ENCODE peak calls at places on chromosomes 6 and 20, in seven cellular contexts. V is CD8-positive, alpha-beta T cell; F is right lobe of liver; B is CD8-positive, alpha-beta memory T cell; U is suprapubic skin; J is A549; K is naive thymus-derived CD4-positive, alpha-beta T cell. X is an unnamed sample.
A peak's percentile ranks its signal among the peaks of the same experiment; 100 is the strongest.

GRCh38 chr6:107153061-107153460 is 37.7 kb upstream of the BEND3 start:
- DNase-seq in V (no peak), F (no peak), B (no peak), U (no peak), J (no peak), K (no peak), X (no peak)

GRCh38 chr6:65182681-65183080 is 524.3 kb downstream of the EYS start:
- DNase-seq in V (no peak), F (no peak), B (no peak), U (no peak), J (no peak), K (no peak), X (no peak)

GRCh38 chr6:90411292-90411781 is 114.7 kb upstream of the BACH2 start:
- DNase-seq in V (no peak), F (no peak), B (no peak), U (no peak), J (peak; percentile 15), K (no peak), X (no peak)

GRCh38 chr20:45300961-45301360 is 5.7 kb upstream of the RBPJL start:
- DNase-seq in V (no peak), F (no peak), B (no peak), U (no peak), J (peak; percentile 69), K (no peak), X (no peak)

GRCh38 chr6:34319471-34319885 is 70.7 kb upstream of the SMIM29 start:
- DNase-seq in V (no peak), F (no peak), B (no peak), U (no peak), J (no peak), K (no peak), X (no peak)

GRCh38 chr6:80465513-80465912 is 359.0 kb downstream of the BCKDHB start:
- DNase-seq in V (no peak), F (no peak), B (no peak), U (no peak), J (no peak), K (no peak), X (no peak)

GRCh38 chr20:62840244-62841197 is 21.1 kb downstream of the TCFL5 start:
- DNase-seq in V (no peak), F (no peak), B (no peak), U (no peak), J (no peak), K (no peak), X (no peak)

GRCh38 chr6:160767019-160767646 is 65.1 kb downstream of the PLG start:
- DNase-seq in V (peak; percentile 7), F (peak; percentile 77), B (peak; percentile 9), U (peak; percentile 80), J (peak; percentile 61), K (peak; percentile 11), X (no peak)

GRCh38 chr6:119929121-119929520 is 579.6 kb upstream of the MAN1A1 start:
- DNase-seq in V (no peak), F (no peak), B (no peak), U (no peak), J (no peak), K (no peak), X (no peak)

GRCh38 chr6:106087548-106088325 is 1.6 kb downstream of the PRDM1 start:
- DNase-seq in V (no peak), F (peak; percentile 35), B (no peak), U (no peak), J (no peak), K (no peak), X (no peak)

GRCh38 chr20:14612389-14612788 is 275.0 kb upstream of the FLRT3 start:
- DNase-seq in V (no peak), F (no peak), B (no peak), U (no peak), J (no peak), K (no peak), X (no peak)

GRCh38 chr20:33561981-33562601 is 72.2 kb downstream of the CBFA2T2 start:
- DNase-seq in V (no peak), F (peak; percentile 69), B (no peak), U (peak; percentile 83), J (peak; percentile 74), K (no peak), X (no peak)

GRCh38 chr20:58524814-58525213 is 9.6 kb upstream of the APCDD1L start:
- DNase-seq in V (no peak), F (no peak), B (no peak), U (no peak), J (peak; percentile 24), K (no peak), X (no peak)

GRCh38 chr6:4620284-4621228 is 155.6 kb upstream of the CDYL start:
- DNase-seq in V (no peak), F (no peak), B (no peak), U (no peak), J (no peak), K (no peak), X (no peak)

GRCh38 chr6:106257195-106257594 is 68.4 kb downstream of the ATG5 start:
- DNase-seq in V (no peak), F (no peak), B (no peak), U (no peak), J (no peak), K (no peak), X (no peak)

GRCh38 chr20:38805958-38806854 is 709 bp downstream of the PPP1R16B start:
- DNase-seq in V (peak; percentile 31), F (peak; percentile 31), B (peak; percentile 60), U (no peak), J (no peak), K (peak; percentile 51), X (no peak)

GRCh38 chr20:1673424-1673823 is 15.8 kb upstream of the SIRPG start:
- DNase-seq in V (no peak), F (no peak), B (no peak), U (no peak), J (no peak), K (no peak), X (no peak)

DNA sequence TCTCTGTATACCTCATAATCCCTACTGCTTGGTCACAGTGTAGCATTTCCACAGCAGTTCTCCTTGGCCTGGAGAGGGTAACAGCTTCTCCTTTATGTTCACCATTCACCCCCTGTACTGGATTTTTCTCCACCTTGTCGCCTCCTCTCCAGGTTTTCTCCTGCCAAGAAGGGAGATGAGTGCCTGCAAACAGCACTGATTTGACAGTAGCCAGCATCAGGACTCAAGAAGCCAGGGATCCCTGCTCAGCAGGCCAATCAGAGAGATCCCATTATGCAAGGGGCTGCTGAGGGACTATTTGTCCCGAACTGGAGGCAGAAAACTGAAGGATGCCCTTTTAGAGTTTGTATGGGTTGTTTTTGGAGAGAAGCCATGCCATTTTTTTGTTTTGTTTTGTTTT is 68.6 kb upstream of the RIPOR2 start:
- DNase-seq in V (no peak), F (no peak), B (no peak), U (no peak), J (no peak), K (no peak), X (no peak)
- H3K4me1 ChIP-seq in V (peaks cover 49% of the 10 kb centered on the region), F (no peaks in the 10 kb centered on the region), B (peaks cover 37% of the 10 kb centered on the region), U (peaks cover 58% of the 10 kb centered on the region), J (peaks cover 10% of the 10 kb centered on the region), K (peaks cover 36% of the 10 kb centered on the region), X (peaks cover 23% of the 10 kb centered on the region)

GRCh38 chr6:111208928-111209327 is 121.6 kb downstream of the SLC16A10 start:
- DNase-seq in V (no peak), F (no peak), B (no peak), U (no peak), J (no peak), K (no peak), X (no peak)
- H3K27ac ChIP-seq in V (no peak overlapping the region), F (no peak overlapping the region), B (no peak overlapping the region), U (no peak overlapping the region), J (no peak overlapping the region), K (no peak overlapping the region), X (no peak overlapping the region)

GRCh38 chr6:158286413-158286812 is 25.9 kb upstream of the TULP4 start:
- DNase-seq in V (no peak), F (no peak), B (no peak), U (no peak), J (no peak), K (no peak), X (no peak)

GRCh38 chr6:158283304-158284005 is 28.8 kb upstream of the TULP4 start:
- DNase-seq in V (no peak), F (no peak), B (peak; percentile 17), U (no peak), J (peak; percentile 64), K (no peak), X (no peak)

GRCh38 chr6:158285321-158285960 is 26.8 kb upstream of the TULP4 start:
- DNase-seq in V (no peak), F (no peak), B (no peak), U (no peak), J (no peak), K (no peak), X (no peak)

GRCh38 chr6:158287047-158287446 is 25.2 kb upstream of the TULP4 start:
- DNase-seq in V (no peak), F (no peak), B (no peak), U (no peak), J (no peak), K (no peak), X (no peak)

DNA sequence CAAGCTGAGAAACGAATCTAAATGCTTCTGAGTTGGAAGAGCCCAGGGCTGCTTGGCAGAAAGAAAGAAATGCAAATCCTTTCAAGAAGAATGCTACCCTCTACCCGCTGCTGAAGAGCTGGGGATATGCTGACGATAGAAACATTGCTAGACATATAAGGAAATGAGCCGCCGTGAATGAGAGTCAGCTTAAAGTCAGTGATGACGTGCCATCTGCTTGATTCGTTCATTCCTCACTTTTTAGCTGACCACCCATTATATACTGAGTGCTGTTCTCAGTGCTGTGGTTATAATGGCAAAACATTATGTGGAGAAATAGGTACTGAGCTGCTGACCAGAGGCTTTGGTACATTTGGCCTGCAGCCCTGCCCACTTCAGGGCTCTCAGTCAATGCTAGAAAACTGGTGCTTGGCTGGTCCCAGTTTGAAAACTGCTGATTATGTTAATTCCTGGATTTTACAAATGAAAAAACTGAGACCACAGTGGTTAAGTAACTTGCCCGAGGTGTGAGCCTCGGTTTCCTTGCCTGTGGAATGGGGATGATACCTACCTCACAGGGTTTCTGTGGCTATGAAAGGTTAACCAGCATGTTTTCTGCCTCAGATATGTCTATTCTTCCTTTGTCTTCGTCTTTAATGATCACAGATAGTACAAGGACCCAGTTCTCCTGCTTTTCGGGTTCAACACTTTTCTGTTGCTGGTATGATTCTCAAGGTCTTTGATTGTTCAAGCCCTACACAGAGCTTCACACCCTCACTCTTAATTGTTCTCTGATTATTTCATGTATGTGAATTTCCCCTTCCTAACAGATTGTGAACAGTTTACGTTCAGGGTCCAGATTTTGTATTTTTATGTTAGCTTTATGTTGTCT is 27.7 kb upstream of the TULP4 start:
- DNase-seq in V (no peak), F (no peak), B (no peak), U (no peak), J (peak; percentile 90), K (no peak), X (no peak)
- H3K4me3 ChIP-seq in V (no peak overlapping the region), F (no peak overlapping the region), B (no peak overlapping the region), U (no peak overlapping the region), J (peak overlapping the region; percentile 21), K (no peak overlapping the region), X (no peak overlapping the region)

DNA sequence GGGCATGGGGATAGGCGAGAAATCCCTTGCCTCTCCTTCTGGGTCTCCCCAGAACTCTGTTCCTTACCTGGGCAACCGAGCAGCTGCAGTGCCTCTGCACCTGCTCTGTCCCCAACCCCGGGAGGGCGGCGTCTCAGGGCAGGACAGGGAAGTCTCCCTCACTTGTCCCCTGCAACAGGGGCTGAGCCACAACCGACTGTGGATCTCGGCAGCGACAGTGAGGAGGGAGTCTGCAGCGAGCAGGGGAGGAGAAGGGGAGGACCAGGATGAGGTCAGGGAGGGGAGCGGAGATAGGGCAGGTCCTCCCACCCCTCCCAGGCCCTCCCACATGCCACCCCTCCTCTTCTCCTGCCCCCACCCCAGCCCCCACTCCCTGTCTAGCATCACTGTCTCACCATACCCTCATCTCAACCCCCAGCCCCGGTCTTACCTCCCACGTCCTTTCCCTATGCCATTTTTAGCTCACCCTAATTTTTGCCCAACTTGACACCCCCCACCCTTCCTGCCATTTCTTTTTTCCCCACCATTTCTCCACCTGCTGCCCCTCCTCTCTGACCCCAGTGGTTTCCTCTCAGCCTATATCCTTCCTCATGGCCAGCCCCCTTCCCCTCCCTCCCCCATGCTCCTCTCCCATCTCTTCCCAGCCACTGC is at the start of gene TNXB:
- DNase-seq in V (no peak), F (no peak), B (no peak), U (no peak), J (no peak), K (no peak), X (no peak)
- H3K4me1 ChIP-seq in V (peaks cover 20% of the 10 kb centered on the region), F (peaks cover 7% of the 10 kb centered on the region), B (peaks cover 14% of the 10 kb centered on the region), U (peaks cover 74% of the 10 kb centered on the region), J (peaks cover 20% of the 10 kb centered on the region), K (no peaks in the 10 kb centered on the region), X (peaks cover 89% of the 10 kb centered on the region)